ENCODE peak calls at places on chromosomes 11 and 22, in nine cellular contexts. N, J, P, L, Z, O, I, Q and E are unnamed samples.

GRCh38 chr11:103086461-103086860 is 5.5 kb downstream of the DCUN1D5 start:
- DNase-seq in J (no peak), N (no peak), O (no peak), Q (no peak), P (no peak), Z (no peak), L (no peak), I (peak), E (no peak)

GRCh38 chr22:31148953-31149627 is 8.8 kb upstream of the PLA2G3 start:
- DNase-seq in L (peak), Q (peak), P (peak), N (peak), Z (no peak), J (peak), I (peak), O (peak), E (peak)

GRCh38 chr22:24497879-24498278 is 2.7 kb downstream of the UPB1 start:
- DNase-seq in P (no peak), I (no peak), N (no peak), L (no peak), J (no peak), O (no peak), Q (no peak), Z (no peak), E (no peak)

GRCh38 chr11:36409152-36409713 is 100.8 kb downstream of the TRAF6 start:
- DNase-seq in Z (no peak), N (no peak), J (no peak), O (no peak), I (peak), L (no peak), P (no peak), Q (no peak), E (no peak)

GRCh38 chr22:22061085-22062077 is 78.8 kb upstream of the TOP3B start:
- DNase-seq in L (peak), Q (peak), P (peak), I (peak), O (no peak), J (no peak), Z (peak), N (peak), E (peak)

GRCh38 chr11:19714387-19715363 is 2.0 kb downstream of the NAV2 start:
- DNase-seq in O (no peak), N (peak), L (peak), J (peak), Z (no peak), P (no peak), Q (no peak), I (peak), E (peak)

GRCh38 chr11:114846040-114846791 is 167.9 kb downstream of the NXPE2 start:
- DNase-seq in Z (no peak), O (no peak), P (no peak), Q (no peak), I (no peak), J (no peak), L (no peak), N (peak), E (peak)

GRCh38 chr22:20246368-20247009 is 21.6 kb downstream of the RTN4R start:
- DNase-seq in O (no peak), J (no peak), Z (no peak), P (no peak), Q (no peak), L (no peak), N (no peak), I (no peak), E (no peak)

GRCh38 chr11:8605956-8606355 is 11.9 kb upstream of the STK33 start:
- DNase-seq in I (no peak), Q (no peak), Z (no peak), O (no peak), P (no peak), N (no peak), L (no peak), J (no peak), E (no peak)

GRCh38 chr11:10387209-10388083 is 67.6 kb upstream of the AMPD3 start:
- DNase-seq in N (no peak), O (no peak), P (peak), Z (peak), J (peak), L (peak), Q (no peak), I (no peak), E (no peak)

GRCh38 chr11:107998761-107999160 is 9.9 kb upstream of the CUL5 start:
- DNase-seq in Z (no peak), L (no peak), I (no peak), Q (no peak), N (no peak), P (no peak), J (no peak), O (no peak), E (no peak)

GRCh38 chr22:35357883-35358621 is 22.8 kb upstream of the HMOX1 start:
- DNase-seq in Z (no peak), Q (peak), J (no peak), O (no peak), L (no peak), N (no peak), I (peak), P (no peak), E (peak)

GRCh38 chr11:35748644-35749043 is 86.1 kb downstream of the TRIM44 start:
- DNase-seq in J (no peak), Z (no peak), P (no peak), L (no peak), I (no peak), N (no peak), Q (peak), O (no peak), E (peak)

GRCh38 chr11:97361812-97362378 is 972.1 kb downstream of the JRKL start:
- DNase-seq in Q (peak), J (no peak), L (peak), I (peak), P (no peak), Z (peak), O (no peak), N (no peak), E (peak)

GRCh38 chr22:23359583-23360123 is 179.3 kb downstream of the BCR start:
- DNase-seq in Z (no peak), J (no peak), P (no peak), N (no peak), L (no peak), Q (no peak), O (no peak), I (no peak), E (no peak)

GRCh38 chr22:35561796-35562526 is 21.3 kb downstream of the RASD2 start:
- DNase-seq in J (peak), Z (no peak), Q (peak), P (no peak), N (no peak), O (peak), L (peak), I (peak), E (peak)